ENCODE peak calls at places on chromosomes 13 and 19, in eight cellular contexts. M is HL-60; D is A549; X is fibroblast of pulmonary artery; P is CD8-positive, alpha-beta T cell; O is HFF-Myc; J is fibroblast of lung; E is GM23338. F is an unnamed sample.

GRCh38 chr13:29923554-29924481 is 73.4 kb upstream of the UBL3 start:
- DNase-seq in M (peak; percentile 17), D (peak; percentile 87), X (peak; percentile 95), P (peak; percentile 45), O (peak; percentile 93), J (peak; percentile 97), E (peak; percentile 87), F (peak; percentile 93)

GRCh38 chr19:13053761-13054604 is 48.7 kb downstream of the LYL1 start:
- DNase-seq in M (no peak), D (no peak), X (peak; percentile 99), P (no peak), O (peak; percentile 83), J (peak; percentile 89), E (peak; percentile 50), F (peak; percentile 95)

GRCh38 chr13:76245216-76245615 is 609.1 kb downstream of the LMO7 start:
- DNase-seq in M (no peak), D (no peak), X (no peak), P (no peak), O (no peak), J (no peak), E (no peak), F (no peak)

GRCh38 chr13:40379794-40380608 is 286.4 kb downstream of the FOXO1 start:
- DNase-seq in M (no peak), D (no peak), X (no peak), P (no peak), O (no peak), J (no peak), E (peak; percentile 72), F (no peak)

GRCh38 chr19:45057444-45057843 is 18.6 kb downstream of the CLASRP start:
- DNase-seq in M (no peak), D (no peak), X (no peak), P (no peak), O (no peak), J (no peak), E (no peak), F (no peak)

GRCh38 chr19:48325265-48325910 is at the start of gene EMP3:
- DNase-seq in M (peak; percentile 88), D (peak; percentile 93), X (peak; percentile 94), P (peak; percentile 76), O (peak; percentile 70), J (peak; percentile 95), E (peak; percentile 89), F (peak; percentile 96)

GRCh38 chr19:4584670-4585460 is 25.4 kb upstream of the SEMA6B start:
- DNase-seq in M (no peak), D (no peak), X (no peak), P (no peak), O (no peak), J (no peak), E (peak; percentile 74), F (no peak)

GRCh38 chr13:41284512-41285288 is 21.3 kb upstream of the MTRF1 start:
- DNase-seq in M (no peak), D (peak; percentile 60), X (peak; percentile 88), P (no peak), O (no peak), J (peak; percentile 48), E (no peak), F (peak; percentile 98)

GRCh38 chr13:100128373-100128772 is 39.5 kb downstream of the PCCA start:
- DNase-seq in M (no peak), D (peak; percentile 10), X (peak; percentile 44), P (no peak), O (no peak), J (peak; percentile 80), E (no peak), F (peak; percentile 29)

GRCh38 chr13:23673354-23673753 is 103.1 kb downstream of the TNFRSF19 start:
- DNase-seq in M (no peak), D (no peak), X (peak; percentile 84), P (no peak), O (peak; percentile 47), J (peak; percentile 99), E (no peak), F (peak; percentile 84)

GRCh38 chr19:48683349-48683748 is 10.5 kb upstream of the NTN5 start:
- DNase-seq in M (no peak), D (no peak), X (peak; percentile 57), P (peak; percentile 11), O (no peak), J (peak; percentile 59), E (no peak), F (peak; percentile 68)

GRCh38 chr13:75685239-75685697 is 49.1 kb downstream of the LMO7 start:
- DNase-seq in M (no peak), D (no peak), X (peak; percentile 73), P (no peak), O (peak; percentile 64), J (peak; percentile 81), E (peak; percentile 57), F (peak; percentile 80)

GRCh38 chr13:92719868-92720267 is 506.7 kb upstream of the GPC6 start:
- DNase-seq in M (no peak), D (no peak), X (no peak), P (no peak), O (no peak), J (no peak), E (peak; percentile 77), F (no peak)

GRCh38 chr13:112696001-112696868 is 6.4 kb downstream of the ATP11A start:
- DNase-seq in M (no peak), D (no peak), X (no peak), P (no peak), O (no peak), J (no peak), E (no peak), F (no peak)

GRCh38 chr13:27338816-27339215 is 68.2 kb downstream of the RASL11A start:
- DNase-seq in M (no peak), D (no peak), X (no peak), P (no peak), O (no peak), J (no peak), E (peak; percentile 87), F (peak; percentile 19)

GRCh38 chr19:7497292-7497691 is 8.5 kb upstream of the PEX11G start:
- DNase-seq in M (peak; percentile 47), D (no peak), X (no peak), P (no peak), O (no peak), J (no peak), E (peak; percentile 78), F (no peak)

GRCh38 chr13:29522044-29522685 is 73.3 kb downstream of the SLC7A1 start:
- DNase-seq in M (no peak), D (no peak), X (peak; percentile 97), P (no peak), O (no peak), J (peak; percentile 82), E (no peak), F (peak; percentile 99)

GRCh38 chr13:51730927-51731326 is 73.0 kb downstream of the DHRS12 start:
- DNase-seq in M (no peak), D (no peak), X (no peak), P (no peak), O (no peak), J (no peak), E (no peak), F (no peak)

GRCh38 chr13:54232700-54233099 is 1204.1 kb downstream of the OLFM4 start:
- DNase-seq in M (no peak), D (no peak), X (no peak), P (no peak), O (no peak), J (no peak), E (no peak), F (no peak)

GRCh38 chr13:41944229-41944628 is 16.7 kb downstream of the VWA8 start:
- DNase-seq in M (no peak), D (no peak), X (peak; percentile 18), P (no peak), O (no peak), J (no peak), E (no peak), F (peak; percentile 18)

GRCh38 chr19:44722131-44723121 is 23.5 kb downstream of the CEACAM16 start:
- DNase-seq in M (peak; percentile 94), D (no peak), X (no peak), P (no peak), O (no peak), J (no peak), E (no peak), F (no peak)

GRCh38 chr13:38180670-38181069 is 169.0 kb upstream of the UFM1 start:
- DNase-seq in M (no peak), D (no peak), X (no peak), P (no peak), O (no peak), J (peak; percentile 0), E (no peak), F (no peak)

GRCh38 chr13:30798776-30799625 is 63.7 kb downstream of the ALOX5AP start:
- DNase-seq in M (no peak), D (no peak), X (no peak), P (no peak), O (no peak), J (peak; percentile 39), E (peak; percentile 30), F (peak; percentile 13)

GRCh38 chr13:98349731-98350305 is 172.7 kb upstream of the RNF113B start:
- DNase-seq in M (peak; percentile 14), D (no peak), X (no peak), P (no peak), O (no peak), J (no peak), E (peak; percentile 71), F (no peak)
- TF ChIP-seq CTCF in M (no peak), D (no peak), X (peak; percentile 4), P (no peak), O (no peak), J (no peak), E (peak; percentile 46), F (no peak)

DNA sequence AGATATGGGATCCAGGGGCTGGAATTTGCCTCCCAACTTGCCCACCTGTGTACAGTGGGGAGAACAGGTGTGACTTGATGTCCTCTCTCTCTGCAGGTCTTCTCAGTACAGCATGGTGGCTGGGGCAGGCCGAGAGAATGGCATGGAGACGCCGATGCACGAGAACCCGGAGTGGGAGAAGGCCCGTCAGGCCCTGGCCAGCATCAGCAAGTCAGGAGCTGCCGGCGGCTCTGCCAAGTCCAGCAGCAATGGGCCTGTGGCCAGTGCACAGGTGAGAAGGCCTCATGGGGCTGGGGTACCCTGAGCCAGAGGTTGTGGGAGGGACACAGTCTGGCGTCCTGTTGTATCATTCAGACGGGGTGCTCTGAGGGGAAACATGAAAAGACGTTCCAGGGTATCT is 3.0 kb downstream of the LENG8 start:
- DNase-seq in M (no peak), D (no peak), X (no peak), P (no peak), O (no peak), J (no peak), E (no peak), F (no peak)
- H3K4me3 ChIP-seq in M (no peak overlapping the region), D (no peak overlapping the region), X (no peak overlapping the region), P (no peak overlapping the region), O (no peak overlapping the region), J (no peak overlapping the region), E (no peak overlapping the region), F (no peak overlapping the region)

GRCh38 chr13:32354040-32354439 is 38.7 kb downstream of the BRCA2 start:
- DNase-seq in M (no peak), D (no peak), X (no peak), P (no peak), O (no peak), J (no peak), E (no peak), F (no peak)
- TF ChIP-seq CTCF in M (no peak), D (no peak), X (no peak), P (no peak), O (no peak), J (no peak), E (no peak), F (no peak)

DNA sequence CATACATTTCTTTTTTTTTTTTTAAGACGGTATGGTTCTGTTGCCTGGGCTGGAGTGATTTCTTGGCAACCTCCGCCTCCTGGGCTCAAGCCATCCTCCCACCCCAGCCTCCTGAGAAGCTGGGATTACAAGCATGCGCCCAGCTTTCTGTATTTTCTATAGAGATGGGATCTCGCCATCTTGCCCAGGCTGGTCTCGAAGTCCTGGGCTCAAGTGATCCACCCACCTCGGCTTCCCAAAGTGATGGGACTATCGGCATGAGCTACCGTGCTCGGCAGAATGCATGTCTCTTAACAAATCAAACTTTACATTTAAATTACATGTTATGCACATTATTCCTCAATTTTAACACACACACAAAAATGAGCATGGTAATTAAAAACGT is 1.2 kb downstream of the NDUFA13 start:
- DNase-seq in M (no peak), D (no peak), X (no peak), P (no peak), O (no peak), J (no peak), E (no peak), F (no peak)
- H3K4me3 ChIP-seq in M (peak overlapping the region; percentile 96), D (peak overlapping the region; percentile 88), X (peak overlapping the region; percentile 97), P (no peak overlapping the region), O (peak overlapping the region; percentile 95), J (peak overlapping the region; percentile 42), E (peak overlapping the region; percentile 99), F (peak overlapping the region; percentile 85)